ENCODE peak calls at places on chromosomes 2 and 18, in eight cellular contexts. Y is LHCN-M2; U is HepG2; C is type B pancreatic cell; W is CD8-positive, alpha-beta memory T cell; I is activated naive CD8-positive, alpha-beta T cell treated with anti-CD3 and anti-CD28 coated beads, Interleukin-2, amount 50 U/mL, for 24 hours; M is AG10803; T is effector memory CD4-positive, alpha-beta T cell. A is an unnamed sample.

GRCh38 chr2:230541934-230542380 is 126.0 kb downstream of the SP100 start:
- DNase-seq in Y (peak; percentile 35), U (no peak), C (no peak), W (no peak), I (no peak), M (no peak), T (no peak), A (no peak)

GRCh38 chr2:5959836-5960820 is 267.9 kb downstream of the SOX11 start:
- DNase-seq in Y (no peak), U (no peak), C (peak; percentile 50), W (no peak), I (no peak), M (no peak), T (no peak), A (no peak)

GRCh38 chr2:188811522-188811921 is 162.7 kb upstream of the COL3A1 start:
- DNase-seq in Y (peak; percentile 81), U (no peak), C (no peak), W (no peak), I (no peak), M (peak; percentile 76), T (no peak), A (peak; percentile 92)

GRCh38 chr2:37449686-37450392 is 105.4 kb downstream of the QPCT start:
- DNase-seq in Y (no peak), U (no peak), C (no peak), W (no peak), I (no peak), M (no peak), T (no peak), A (peak; percentile 36)

GRCh38 chr2:190270298-190270697 is 49.3 kb downstream of the HIBCH start:
- DNase-seq in Y (peak; percentile 42), U (peak; percentile 56), C (no peak), W (no peak), I (no peak), M (no peak), T (no peak), A (peak; percentile 34)

GRCh38 chr2:143030127-143030526 is 99.1 kb upstream of the ARHGAP15 start:
- DNase-seq in Y (peak; percentile 2), U (no peak), C (no peak), W (no peak), I (no peak), M (no peak), T (no peak), A (no peak)

GRCh38 chr2:6203297-6203959 is 511.2 kb downstream of the SOX11 start:
- DNase-seq in Y (no peak), U (no peak), C (no peak), W (no peak), I (no peak), M (no peak), T (no peak), A (no peak)

GRCh38 chr18:48797841-48798255 is 152.9 kb downstream of the SMAD7 start:
- DNase-seq in Y (no peak), U (no peak), C (no peak), W (no peak), I (no peak), M (no peak), T (no peak), A (peak; percentile 19)

GRCh38 chr2:124661558-124661957 is 636.5 kb downstream of the CNTNAP5 start:
- DNase-seq in Y (no peak), U (no peak), C (no peak), W (no peak), I (no peak), M (no peak), T (no peak), A (no peak)

GRCh38 chr2:152740743-152741328 is 22.4 kb downstream of the ARL6IP6 start:
- DNase-seq in Y (peak; percentile 64), U (peak; percentile 71), C (no peak), W (no peak), I (no peak), M (peak; percentile 68), T (no peak), A (peak; percentile 76)

GRCh38 chr18:77107218-77107815 is 25.3 kb downstream of the MBP start:
- DNase-seq in Y (no peak), U (no peak), C (no peak), W (no peak), I (no peak), M (no peak), T (no peak), A (peak; percentile 45)